ENCODE peak calls at places on chromosomes 5 and 9, in six cellular contexts. One of them, this sample, is unnamed.

GRCh38 chr9:121818016-121818661 is 166.7 kb downstream of the DAB2IP start:
- DNase-seq in AML-193: no peak
- DNase-seq in AG09319: no peak
- DNase-seq in T-cell: no peak
- DNase-seq in A549: no peak
- DNase-seq in GM23248: no peak
- DNase-seq in this sample: no peak

GRCh38 chr9:4689687-4690104 is 10.3 kb downstream of the CDC37L1 start:
- DNase-seq in AML-193: no peak
- DNase-seq in GM23248: peak
- DNase-seq in T-cell: no peak
- DNase-seq in A549: no peak
- DNase-seq in AG09319: no peak
- DNase-seq in this sample: no peak

GRCh38 chr9:79604921-79605562 is 33.3 kb downstream of the TLE4 start:
- DNase-seq in AML-193: no peak
- DNase-seq in GM23248: peak
- DNase-seq in T-cell: no peak
- DNase-seq in AG09319: no peak
- DNase-seq in A549: no peak
- DNase-seq in this sample: no peak

GRCh38 chr5:23522553-23522952 is 15.1 kb downstream of the PRDM9 start:
- DNase-seq in AG09319: no peak
- DNase-seq in T-cell: no peak
- DNase-seq in A549: no peak
- DNase-seq in GM23248: no peak
- DNase-seq in AML-193: no peak
- DNase-seq in this sample: no peak

GRCh38 chr9:110638381-110638954 is 30.1 kb upstream of the MUSK start:
- DNase-seq in GM23248: peak
- DNase-seq in T-cell: no peak
- DNase-seq in AML-193: peak
- DNase-seq in A549: no peak
- DNase-seq in AG09319: no peak
- DNase-seq in this sample: no peak

GRCh38 chr9:135343733-135344522 is 135.7 kb upstream of the PPP1R26 start:
- DNase-seq in GM23248: peak
- DNase-seq in T-cell: peak
- DNase-seq in AG09319: no peak
- DNase-seq in AML-193: peak
- DNase-seq in A549: peak
- DNase-seq in this sample: peak

GRCh38 chr5:53407373-53407772 is 73.1 kb upstream of the FST start:
- DNase-seq in T-cell: no peak
- DNase-seq in AML-193: no peak
- DNase-seq in A549: no peak
- DNase-seq in GM23248: peak
- DNase-seq in AG09319: no peak
- DNase-seq in this sample: no peak

GRCh38 chr5:158054073-158054387 is 195.1 kb upstream of the CLINT1 start:
- DNase-seq in A549: no peak
- DNase-seq in GM23248: no peak
- DNase-seq in T-cell: no peak
- DNase-seq in AML-193: no peak
- DNase-seq in AG09319: no peak
- DNase-seq in this sample: no peak

GRCh38 chr5:96220610-96221390 is 212.2 kb downstream of the PCSK1 start:
- DNase-seq in GM23248: peak
- DNase-seq in AG09319: no peak
- DNase-seq in AML-193: no peak
- DNase-seq in A549: no peak
- DNase-seq in T-cell: no peak
- DNase-seq in this sample: peak

GRCh38 chr9:117744856-117745389 is 40.7 kb downstream of the TLR4 start:
- DNase-seq in T-cell: no peak
- DNase-seq in GM23248: peak
- DNase-seq in AG09319: no peak
- DNase-seq in AML-193: no peak
- DNase-seq in A549: no peak
- DNase-seq in this sample: no peak

GRCh38 chr5:172894767-172895166 is 60.7 kb downstream of the ERGIC1 start:
- DNase-seq in A549: no peak
- DNase-seq in T-cell: no peak
- DNase-seq in AML-193: no peak
- DNase-seq in GM23248: no peak
- DNase-seq in AG09319: no peak
- DNase-seq in this sample: no peak

GRCh38 chr5:59036274-59036961 is 453.5 kb downstream of the RAB3C start:
- DNase-seq in AG09319: peak
- DNase-seq in GM23248: peak
- DNase-seq in AML-193: peak
- DNase-seq in T-cell: peak
- DNase-seq in A549: no peak
- DNase-seq in this sample: peak

GRCh38 chr9:82206490-82206889 is 217.9 kb downstream of the SPATA31D1 start:
- DNase-seq in T-cell: no peak
- DNase-seq in AML-193: no peak
- DNase-seq in AG09319: no peak
- DNase-seq in A549: no peak
- DNase-seq in GM23248: peak
- DNase-seq in this sample: no peak